ENCODE peak calls at places on chromosomes 13 and 19, in four cellular contexts. One of them, this sample, is unnamed.

GRCh38 chr13:107977175-107977574 is 238.2 kb downstream of the LIG4 start:
- DNase-seq in K562: no peak
- DNase-seq in HepG2: no peak
- DNase-seq in GM12878: no peak
- DNase-seq in this sample: no peak

GRCh38 chr19:485122-485521 is 11.2 kb upstream of the MADCAM1 start:
- DNase-seq in K562: no peak
- DNase-seq in HepG2: no peak
- DNase-seq in GM12878: no peak
- DNase-seq in this sample: no peak

GRCh38 chr13:74136089-74136658 is 2.0 kb upstream of the KLF12 start:
- DNase-seq in K562: no peak
- DNase-seq in HepG2: no peak
- DNase-seq in GM12878: no peak
- DNase-seq in this sample: peak; percentile 44

GRCh38 chr13:42417624-42418023 is 145.7 kb downstream of the AKAP11 start:
- DNase-seq in K562: no peak
- DNase-seq in HepG2: no peak
- DNase-seq in GM12878: no peak
- DNase-seq in this sample: no peak

GRCh38 chr19:3683866-3684816 is 16.1 kb downstream of the PIP5K1C start:
- DNase-seq in K562: peak; percentile 79
- DNase-seq in HepG2: no peak
- DNase-seq in GM12878: no peak
- DNase-seq in this sample: peak; percentile 65

GRCh38 chr13:97403893-97404683 is 29.9 kb upstream of the RAP2A start:
- DNase-seq in K562: no peak
- DNase-seq in HepG2: no peak
- DNase-seq in GM12878: no peak
- DNase-seq in this sample: no peak

GRCh38 chr13:49308104-49308875 is 60.6 kb downstream of the CDADC1 start:
- DNase-seq in K562: no peak
- DNase-seq in HepG2: peak; percentile 63
- DNase-seq in GM12878: no peak
- DNase-seq in this sample: no peak

GRCh38 chr19:14412436-14413071 is 6.6 kb downstream of the DDX39A start:
- DNase-seq in K562: no peak
- DNase-seq in HepG2: no peak
- DNase-seq in GM12878: no peak
- DNase-seq in this sample: no peak

DNA sequence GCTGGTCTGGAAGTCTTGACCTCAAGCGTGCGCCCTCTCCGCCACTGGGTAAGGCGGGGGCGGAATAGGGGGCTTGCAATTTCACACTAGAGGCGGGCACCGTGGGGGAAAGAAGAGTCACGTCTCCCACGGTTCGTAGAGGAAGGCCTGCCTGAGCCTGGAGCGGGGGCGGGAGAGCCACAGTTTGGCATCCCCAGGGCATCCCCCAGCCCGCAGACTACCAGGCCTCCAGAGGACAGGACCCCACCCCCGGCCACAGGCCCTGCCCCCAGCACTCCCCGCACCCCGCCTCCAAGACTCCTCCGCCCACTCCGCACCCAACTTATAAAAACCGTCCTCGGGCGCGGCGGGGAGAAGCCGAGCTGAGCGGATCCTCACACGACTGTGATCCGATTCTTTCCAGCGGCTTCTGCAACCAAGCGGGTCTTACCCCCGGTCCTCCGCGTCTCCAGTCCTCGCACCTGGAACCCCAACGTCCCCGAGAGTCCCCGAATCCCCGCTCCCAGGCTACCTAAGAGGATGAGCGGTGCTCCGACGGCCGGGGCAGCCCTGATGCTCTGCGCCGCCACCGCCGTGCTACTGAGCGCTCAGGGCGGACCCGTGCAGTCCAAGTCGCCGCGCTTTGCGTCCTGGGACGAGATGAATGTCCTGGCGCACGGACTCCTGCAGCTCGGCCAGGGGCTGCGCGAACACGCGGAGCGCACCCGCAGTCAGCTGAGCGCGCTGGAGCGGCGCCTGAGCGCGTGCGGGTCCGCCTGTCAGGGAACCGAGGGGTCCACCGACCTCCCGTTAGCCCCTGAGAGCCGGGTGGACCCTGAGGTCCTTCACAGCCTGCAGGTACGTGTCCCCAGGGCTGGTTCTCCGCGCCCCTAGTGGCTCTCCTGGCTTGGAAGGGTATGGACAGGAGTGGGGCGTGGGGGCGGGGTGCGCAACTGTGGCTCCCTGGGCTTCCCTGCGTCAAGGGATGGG is at the start of gene ANGPTL4:
- DNase-seq in K562: peak; percentile 68
- DNase-seq in HepG2: no peak
- DNase-seq in GM12878: no peak
- DNase-seq in this sample: no peak
- TF ChIP-seq FOXK2 in K562: no peak
- TF ChIP-seq FOXK2 in HepG2: no peak
- TF ChIP-seq FOXK2 in GM12878: no peak
- TF ChIP-seq FOXK2 in this sample: no peak

GRCh38 chr13:77833331-77833863 is 85.2 kb downstream of the EDNRB start:
- DNase-seq in K562: no peak
- DNase-seq in HepG2: no peak
- DNase-seq in GM12878: no peak
- DNase-seq in this sample: no peak
- TF ChIP-seq FOXK2 in K562: no peak
- TF ChIP-seq FOXK2 in HepG2: no peak
- TF ChIP-seq FOXK2 in GM12878: no peak
- TF ChIP-seq FOXK2 in this sample: no peak

GRCh38 chr13:45040626-45041025 is 51.3 kb downstream of the GPALPP1 start:
- DNase-seq in K562: no peak
- DNase-seq in HepG2: no peak
- DNase-seq in GM12878: no peak
- DNase-seq in this sample: no peak

GRCh38 chr13:45047394-45048328 is 58.3 kb downstream of the GPALPP1 start:
- DNase-seq in K562: peak; percentile 70
- DNase-seq in HepG2: peak; percentile 51
- DNase-seq in GM12878: peak; percentile 24
- DNase-seq in this sample: peak; percentile 78

GRCh38 chr13:45046445-45046844 is 57.1 kb downstream of the GPALPP1 start:
- DNase-seq in K562: no peak
- DNase-seq in HepG2: no peak
- DNase-seq in GM12878: no peak
- DNase-seq in this sample: no peak

GRCh38 chr13:45040173-45040572 is 50.8 kb downstream of the GPALPP1 start:
- DNase-seq in K562: no peak
- DNase-seq in HepG2: no peak
- DNase-seq in GM12878: no peak
- DNase-seq in this sample: no peak

GRCh38 chr13:45042539-45042938 is 53.2 kb downstream of the GPALPP1 start:
- DNase-seq in K562: no peak
- DNase-seq in HepG2: no peak
- DNase-seq in GM12878: no peak
- DNase-seq in this sample: no peak
- TF ChIP-seq FOXK2 in K562: no peak
- TF ChIP-seq FOXK2 in HepG2: no peak
- TF ChIP-seq FOXK2 in GM12878: no peak
- TF ChIP-seq FOXK2 in this sample: no peak

GRCh38 chr13:112687836-112688559 is 1.8 kb upstream of the ATP11A start:
- DNase-seq in K562: no peak
- DNase-seq in HepG2: no peak
- DNase-seq in GM12878: no peak
- DNase-seq in this sample: no peak
- TF ChIP-seq FOXK2 in K562: no peak
- TF ChIP-seq FOXK2 in HepG2: no peak
- TF ChIP-seq FOXK2 in GM12878: no peak
- TF ChIP-seq FOXK2 in this sample: no peak

GRCh38 chr19:6556480-6556879 is 25.7 kb downstream of the TNFSF9 start:
- DNase-seq in K562: no peak
- DNase-seq in HepG2: no peak
- DNase-seq in GM12878: peak; percentile 71
- DNase-seq in this sample: no peak
- TF ChIP-seq FOXK2 in K562: no peak
- TF ChIP-seq FOXK2 in HepG2: no peak
- TF ChIP-seq FOXK2 in GM12878: no peak
- TF ChIP-seq FOXK2 in this sample: no peak

GRCh38 chr13:27379694-27380596 is 44.5 kb upstream of the GTF3A start:
- DNase-seq in K562: peak; percentile 66
- DNase-seq in HepG2: peak; percentile 60
- DNase-seq in GM12878: no peak
- DNase-seq in this sample: peak; percentile 82
- TF ChIP-seq FOXK2 in K562: no peak
- TF ChIP-seq FOXK2 in HepG2: no peak
- TF ChIP-seq FOXK2 in GM12878: no peak
- TF ChIP-seq FOXK2 in this sample: no peak

DNA sequence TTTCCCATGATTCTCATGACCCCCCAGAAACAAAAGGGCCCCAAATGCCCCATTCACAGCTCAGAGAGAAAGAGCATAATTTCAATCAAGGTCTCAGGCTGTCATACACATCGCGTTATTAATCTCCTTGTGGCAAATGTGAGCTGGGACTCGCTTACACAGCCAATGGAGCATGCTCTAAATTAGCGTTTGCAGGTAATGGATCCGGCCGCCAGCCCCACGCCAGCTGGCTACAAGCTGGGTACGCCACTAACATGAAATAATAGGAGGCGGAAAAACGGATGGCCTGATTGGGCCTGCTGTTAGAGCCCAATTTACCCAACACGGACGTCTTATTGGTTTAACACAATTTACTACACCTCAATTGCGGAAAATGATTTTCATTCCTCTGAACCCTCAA is 62.4 kb downstream of the PEPD start:
- DNase-seq in K562: no peak
- DNase-seq in HepG2: no peak
- DNase-seq in GM12878: no peak
- DNase-seq in this sample: no peak
- TF ChIP-seq FOXK2 in K562: no peak
- TF ChIP-seq FOXK2 in HepG2: no peak
- TF ChIP-seq FOXK2 in GM12878: no peak
- TF ChIP-seq FOXK2 in this sample: no peak

DNA sequence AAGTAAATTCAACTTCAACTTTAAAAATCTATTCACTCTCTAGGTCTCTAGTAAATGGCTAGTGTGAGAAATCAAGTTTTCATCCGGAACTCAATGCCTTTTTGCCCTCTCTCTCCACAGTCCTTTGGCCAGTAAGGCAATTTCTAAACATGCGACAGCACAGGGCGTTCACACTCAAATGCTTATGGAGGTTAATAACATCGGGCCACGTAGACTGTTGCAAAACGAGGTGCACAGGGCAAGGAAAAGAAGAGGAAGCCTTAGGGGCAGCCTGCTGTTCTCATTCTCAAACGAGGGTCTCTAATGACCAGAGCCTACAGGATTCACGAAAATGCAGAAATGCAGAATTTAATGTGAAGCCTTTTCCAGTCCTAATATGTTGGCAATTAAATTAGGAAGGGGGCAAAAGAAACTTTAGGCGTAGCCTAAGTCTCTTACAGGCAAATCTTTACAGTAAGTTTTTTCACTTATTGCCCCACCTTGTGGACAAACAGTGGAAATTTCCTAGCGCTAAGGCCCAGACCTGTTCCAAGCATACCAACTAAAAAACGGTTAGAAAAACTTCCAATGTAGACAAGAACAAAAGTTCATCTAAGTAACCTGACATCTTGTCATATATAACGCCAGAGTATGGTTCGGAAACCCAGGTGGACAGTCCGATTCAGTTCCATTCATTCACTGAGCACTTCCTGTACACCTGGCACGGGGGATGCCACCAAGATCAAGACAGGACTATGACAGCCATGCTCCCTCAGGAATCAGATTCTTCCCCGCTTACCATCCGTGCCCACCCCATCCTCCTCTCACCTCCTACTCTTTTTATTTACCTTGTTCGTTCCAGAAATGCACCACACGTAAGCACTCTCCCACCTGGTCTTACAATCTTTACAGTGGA is 5.1 kb downstream of the ZAR1L start:
- DNase-seq in K562: peak; percentile 14
- DNase-seq in HepG2: peak; percentile 65
- DNase-seq in GM12878: no peak
- DNase-seq in this sample: peak; percentile 47
- TF ChIP-seq FOXK2 in K562: no peak
- TF ChIP-seq FOXK2 in HepG2: no peak
- TF ChIP-seq FOXK2 in GM12878: no peak
- TF ChIP-seq FOXK2 in this sample: no peak

GRCh38 chr13:41054919-41055619 is 6.2 kb upstream of the WBP4 start:
- DNase-seq in K562: peak; percentile 40
- DNase-seq in HepG2: peak; percentile 35
- DNase-seq in GM12878: no peak
- DNase-seq in this sample: peak; percentile 20

GRCh38 chr13:41056194-41056593 is 5.1 kb upstream of the WBP4 start:
- DNase-seq in K562: no peak
- DNase-seq in HepG2: no peak
- DNase-seq in GM12878: no peak
- DNase-seq in this sample: no peak

GRCh38 chr13:41052441-41052840 is 8.9 kb upstream of the WBP4 start:
- DNase-seq in K562: no peak
- DNase-seq in HepG2: no peak
- DNase-seq in GM12878: no peak
- DNase-seq in this sample: no peak

GRCh38 chr13:41054212-41054877 is 7.0 kb upstream of the WBP4 start:
- DNase-seq in K562: peak; percentile 24
- DNase-seq in HepG2: peak; percentile 53
- DNase-seq in GM12878: peak; percentile 37
- DNase-seq in this sample: peak; percentile 28

GRCh38 chr13:41053384-41053826 is 7.9 kb upstream of the WBP4 start:
- DNase-seq in K562: no peak
- DNase-seq in HepG2: no peak
- DNase-seq in GM12878: peak; percentile 79
- DNase-seq in this sample: no peak
- TF ChIP-seq FOXK2 in K562: no peak
- TF ChIP-seq FOXK2 in HepG2: no peak
- TF ChIP-seq FOXK2 in GM12878: no peak
- TF ChIP-seq FOXK2 in this sample: no peak

This sample was measured in HEK293T.